ENCODE peak calls at places on chromosomes 4 and X, in six cellular contexts. L, J, M, C, O and V are unnamed samples.

GRCh38 chr4:39970559-39971270 is 7.0 kb downstream of the PDS5A start:
- DNase-seq in L (no peak), J (no peak), M (no peak), C (no peak), O (no peak), V (no peak)

GRCh38 chr4:53672873-53673272 is 81.6 kb upstream of the LNX1 start:
- DNase-seq in L (no peak), J (no peak), M (no peak), C (no peak), O (no peak), V (no peak)

GRCh38 chr4:13399257-13399656 is 84.9 kb downstream of the RAB28 start:
- DNase-seq in L (no peak), J (no peak), M (no peak), C (peak), O (peak), V (no peak)

GRCh38 chrX:16786791-16787735 is 797 bp downstream of the TXLNG start:
- DNase-seq in L (peak), J (no peak), M (no peak), C (peak), O (peak), V (no peak)

GRCh38 chrX:100830547-100830946 is 10.4 kb downstream of the CSTF2 start:
- DNase-seq in L (no peak), J (no peak), M (no peak), C (no peak), O (no peak), V (no peak)

GRCh38 chr4:56040842-56041241 is 92.1 kb downstream of the CEP135 start:
- DNase-seq in L (no peak), J (no peak), M (no peak), C (no peak), O (no peak), V (no peak)

GRCh38 chrX:130166503-130166777 is 799 bp upstream of the AIFM1 start:
- DNase-seq in L (no peak), J (no peak), M (no peak), C (no peak), O (no peak), V (no peak)

GRCh38 chr4:3054169-3054759 is 20.1 kb downstream of the HTT-AS start:
- DNase-seq in L (no peak), J (no peak), M (no peak), C (no peak), O (no peak), V (no peak)

GRCh38 chrX:109922183-109922582 is 80.7 kb upstream of the TMEM164 start:
- DNase-seq in L (no peak), J (no peak), M (no peak), C (no peak), O (no peak), V (no peak)

GRCh38 chr4:26242451-26242850 is 78.4 kb upstream of the RBPJ start:
- DNase-seq in L (no peak), J (no peak), M (no peak), C (no peak), O (peak), V (no peak)

GRCh38 chr4:76546282-76547166 is 111.5 kb downstream of the SHROOM3 start:
- DNase-seq in L (no peak), J (no peak), M (no peak), C (peak), O (peak), V (no peak)

GRCh38 chr4:23876418-23877089 is 13.3 kb downstream of the PPARGC1A start:
- DNase-seq in L (no peak), J (no peak), M (no peak), C (no peak), O (no peak), V (no peak)

GRCh38 chr4:14096406-14096965 is 469.0 kb upstream of the BOD1L1 start:
- DNase-seq in L (no peak), J (no peak), M (no peak), C (peak), O (peak), V (no peak)

DNA sequence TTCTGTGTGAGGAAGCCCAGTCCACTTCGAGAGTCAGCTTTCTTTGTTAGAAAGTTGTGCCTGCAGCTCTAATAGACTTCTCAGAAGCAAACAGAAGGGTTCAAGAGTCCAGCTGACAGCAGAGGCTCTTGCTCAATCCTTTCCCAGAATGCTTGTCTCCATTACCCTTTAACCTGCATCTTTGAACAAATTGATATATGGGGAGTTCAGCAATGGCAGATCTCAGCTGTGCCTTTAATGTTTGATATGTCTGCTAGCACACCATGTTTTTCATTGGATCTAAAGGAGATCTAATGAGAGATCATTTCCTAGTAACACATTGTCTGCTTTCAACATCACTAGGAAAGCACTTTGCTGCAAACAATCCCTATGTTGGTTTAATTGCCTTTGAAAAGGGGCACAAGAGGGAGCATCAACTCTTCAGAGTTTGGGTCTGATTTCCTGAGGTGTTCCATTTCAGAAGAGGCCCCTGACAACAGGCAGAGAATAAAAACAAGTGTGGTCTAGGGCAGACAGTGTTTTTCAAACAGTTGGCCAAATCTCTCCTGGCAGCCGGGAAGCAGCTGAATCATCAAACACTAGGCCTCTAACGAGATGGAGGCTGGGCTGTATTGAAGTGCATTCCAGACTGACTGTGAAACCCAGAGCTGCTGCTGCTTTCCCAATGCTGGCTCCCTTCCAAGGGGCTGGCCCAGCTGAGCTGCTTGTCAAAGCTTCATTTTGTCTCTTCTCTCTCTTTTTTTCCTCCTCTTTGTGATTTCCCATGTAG is 55.6 kb downstream of the LUZP4 start:
- DNase-seq in L (no peak), J (peak), M (peak), C (peak), O (peak), V (peak)
- TF ChIP-seq CTCF in L (no peak), J (no peak), M (peak), C (peak), O (no peak), V (peak)

GRCh38 chr4:83905952-83906351 is 370.0 kb downstream of the GPAT3 start:
- DNase-seq in L (no peak), J (no peak), M (no peak), C (no peak), O (no peak), V (no peak)
- TF ChIP-seq CTCF in L (no peak), J (no peak), M (peak), C (peak), O (no peak), V (peak)

GRCh38 chr4:41221850-41222249 is 7.5 kb upstream of the APBB2 start:
- DNase-seq in L (no peak), J (no peak), M (no peak), C (no peak), O (no peak), V (no peak)
- TF ChIP-seq CTCF in L (no peak), J (no peak), M (no peak), C (no peak), O (no peak), V (no peak)

GRCh38 chrX:132489256-132490085 is 633 bp upstream of the MBNL3 start:
- DNase-seq in L (peak), J (peak), M (peak), C (peak), O (peak), V (peak)

GRCh38 chrX:132491191-132491590 is 2.4 kb upstream of the MBNL3 start:
- DNase-seq in L (no peak), J (no peak), M (no peak), C (no peak), O (no peak), V (no peak)

GRCh38 chrX:132490086-132490419 is 1.2 kb upstream of the MBNL3 start:
- DNase-seq in L (no peak), J (no peak), M (no peak), C (no peak), O (no peak), V (no peak)

GRCh38 chrX:132488819-132489255 is at the start of gene MBNL3:
- DNase-seq in L (peak), J (peak), M (peak), C (peak), O (peak), V (peak)

DNA sequence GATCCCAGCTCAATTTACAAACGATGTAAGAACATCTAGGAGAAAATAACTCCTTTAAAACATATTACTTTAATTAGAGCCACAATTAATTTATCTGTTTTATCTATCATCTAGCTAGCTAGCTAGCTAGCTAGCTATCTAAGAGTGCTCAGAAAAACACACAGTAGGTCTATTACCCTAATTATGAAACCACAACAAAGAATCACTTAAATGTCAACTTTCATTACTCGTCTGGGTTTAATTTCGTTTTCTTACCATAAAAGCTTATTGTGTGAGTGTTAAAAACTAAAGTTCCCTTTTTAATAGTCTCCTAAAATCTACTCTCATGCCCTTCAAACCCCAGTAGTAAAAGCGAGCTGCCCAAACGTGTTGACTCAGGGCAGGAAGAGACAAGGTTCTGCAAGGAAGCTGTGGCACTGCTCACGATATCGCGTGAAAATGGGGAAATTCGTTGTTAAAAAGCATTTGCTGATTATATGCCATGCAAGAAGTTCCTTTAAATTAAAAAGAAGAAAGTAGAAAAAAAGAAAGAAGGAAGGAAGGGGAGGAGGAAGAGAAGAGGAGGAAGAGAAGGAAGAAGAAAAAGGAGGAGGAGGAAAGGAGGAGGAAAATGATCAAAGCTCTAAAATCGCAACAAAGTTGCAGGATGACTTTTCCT is 617 bp downstream of the MBNL3 start:
- DNase-seq in L (no peak), J (no peak), M (no peak), C (peak), O (peak), V (no peak)
- TF ChIP-seq CTCF in L (no peak), J (no peak), M (no peak), C (no peak), O (no peak), V (no peak)

DNA sequence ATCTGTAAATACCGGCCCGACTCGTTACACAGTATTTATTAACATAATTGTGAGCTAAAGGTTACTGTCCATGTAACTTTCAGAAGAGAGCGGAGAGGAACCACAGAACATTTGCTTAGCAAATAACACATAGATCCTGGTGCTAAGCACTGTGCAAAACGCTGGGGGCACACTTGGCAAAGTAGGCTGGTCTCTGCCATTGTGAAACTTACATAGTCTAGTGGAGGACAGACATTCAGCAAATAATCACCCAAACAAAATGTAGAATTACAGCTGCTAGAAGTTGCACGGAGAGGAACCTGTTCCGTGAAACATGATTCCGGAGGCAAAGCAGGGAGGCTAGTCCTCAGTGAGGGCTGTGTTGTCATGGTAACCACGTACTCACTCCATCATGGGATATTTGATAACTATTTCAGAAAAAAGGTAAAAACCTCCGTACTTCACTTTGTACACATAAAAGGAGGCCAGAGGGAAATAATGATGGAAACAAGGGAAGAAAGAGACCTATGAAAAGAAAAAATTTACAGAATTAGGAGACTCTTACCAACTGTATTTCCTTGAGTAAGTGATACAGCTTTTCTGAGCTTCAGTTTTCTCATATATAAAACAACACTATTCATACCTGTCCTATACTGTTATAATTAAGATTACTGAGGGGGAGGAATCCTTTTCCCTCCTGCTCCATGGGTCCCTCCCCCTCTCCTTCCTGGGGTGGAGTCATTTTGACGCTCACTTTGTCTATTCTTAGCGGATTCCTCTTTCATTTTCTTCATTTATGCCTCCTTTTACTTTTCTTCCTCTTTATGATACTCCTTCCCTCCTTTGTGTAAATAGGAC is 760 bp upstream of the RASGEF1B start:
- DNase-seq in L (peak), J (peak), M (no peak), C (peak), O (peak), V (no peak)
- TF ChIP-seq CTCF in L (peak), J (peak), M (peak), C (peak), O (peak), V (peak)

DNA sequence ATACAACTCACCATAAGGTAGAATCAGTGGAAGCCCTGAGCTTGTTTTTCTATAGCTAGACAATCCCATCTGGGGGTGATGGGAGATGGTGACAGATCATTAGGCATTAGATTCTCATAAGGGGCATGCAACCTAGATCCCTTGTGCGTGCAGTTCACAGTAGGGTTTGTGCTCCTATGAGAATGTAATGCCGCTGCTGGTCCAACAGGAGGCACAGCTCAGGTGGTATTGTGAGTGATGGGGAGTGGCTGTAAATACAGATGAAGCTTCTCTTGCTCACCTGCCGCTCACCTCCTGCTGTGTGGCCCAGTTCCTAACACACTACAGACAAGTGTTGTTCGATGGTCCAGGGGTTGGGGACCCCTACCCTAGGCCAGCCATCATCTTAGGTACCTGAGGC is 5.9 kb upstream of the GATB start:
- DNase-seq in L (no peak), J (no peak), M (no peak), C (no peak), O (no peak), V (no peak)
- TF ChIP-seq CTCF in L (no peak), J (no peak), M (no peak), C (peak), O (no peak), V (peak)

GRCh38 chrX:65532016-65532415 is 2.6 kb downstream of the LAS1L start:
- DNase-seq in L (no peak), J (no peak), M (no peak), C (no peak), O (no peak), V (no peak)
- TF ChIP-seq CTCF in L (no peak), J (no peak), M (no peak), C (no peak), O (no peak), V (no peak)

GRCh38 chrX:139930923-139931645 is 1.8 kb downstream of the ATP11C start:
- DNase-seq in L (peak), J (peak), M (no peak), C (no peak), O (peak), V (no peak)

GRCh38 chrX:139931646-139932076 is 1.2 kb downstream of the ATP11C start:
- DNase-seq in L (peak), J (no peak), M (no peak), C (no peak), O (peak), V (no peak)

GRCh38 chrX:139932901-139933796 is at the start of gene ATP11C:
- DNase-seq in L (peak), J (peak), M (peak), C (peak), O (peak), V (peak)

GRCh38 chrX:139933904-139934303 is 1.1 kb upstream of the ATP11C start:
- DNase-seq in L (no peak), J (no peak), M (no peak), C (no peak), O (no peak), V (no peak)

GRCh38 chrX:139932077-139932900 is 564 bp downstream of the ATP11C start:
- DNase-seq in L (peak), J (peak), M (peak), C (peak), O (no peak), V (peak)
- TF ChIP-seq CTCF in L (no peak), J (no peak), M (peak), C (no peak), O (no peak), V (no peak)

GRCh38 chr4:129043523-129043922 is 49.8 kb downstream of the SCLT1 start:
- DNase-seq in L (no peak), J (no peak), M (no peak), C (peak), O (peak), V (no peak)
- TF ChIP-seq CTCF in L (no peak), J (peak), M (peak), C (peak), O (peak), V (peak)

DNA sequence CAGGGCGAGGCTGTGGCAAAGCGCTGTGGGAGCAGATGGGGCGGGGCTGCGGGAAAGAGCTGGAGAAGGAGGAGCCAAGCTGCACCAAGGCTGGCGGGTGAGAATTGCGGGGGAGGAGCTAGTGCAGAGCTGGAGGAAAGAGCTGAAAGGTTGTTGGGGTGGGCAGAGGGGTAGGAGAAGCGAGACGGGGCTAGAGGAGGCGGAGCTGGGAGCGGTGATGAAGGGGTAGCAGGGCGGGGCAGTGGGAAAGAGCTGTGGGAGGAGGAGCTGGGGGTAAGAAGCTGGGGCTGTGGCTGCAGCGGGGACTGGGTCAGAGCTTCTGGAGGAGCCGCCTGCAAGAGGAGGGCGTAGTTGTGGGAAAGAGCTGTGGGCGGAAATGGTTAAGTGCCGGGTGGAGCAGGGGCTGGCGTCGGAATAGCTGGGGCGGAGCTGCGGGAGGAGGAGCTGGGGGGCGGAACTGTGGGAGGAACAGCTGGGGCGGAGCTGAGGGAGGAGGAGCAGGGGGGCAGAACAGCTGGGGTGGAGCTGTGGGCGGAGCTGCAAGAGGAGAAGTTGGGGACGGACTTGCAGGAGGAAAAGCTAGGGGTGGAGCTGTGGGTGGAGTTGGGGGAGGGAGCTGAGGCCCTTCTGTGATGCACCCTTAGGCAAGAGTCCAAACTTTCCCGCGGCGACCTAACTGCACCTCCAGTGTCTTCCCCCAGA is 1.9 kb upstream of the EOLA2 start:
- DNase-seq in L (peak), J (peak), M (peak), C (peak), O (peak), V (peak)
- TF ChIP-seq CTCF in L (peak), J (peak), M (no peak), C (no peak), O (no peak), V (peak)